ENCODE peak calls at places on chromosomes 13 and 19, in six cellular contexts. One of them, this sample, is unnamed.

GRCh38 chr13:95535243-95535642 is 17.3 kb upstream of the CLDN10 start:
- DNase-seq in uterus: no peak
- DNase-seq in globus pallidus: no peak
- DNase-seq in H4: peak; percentile 25
- DNase-seq in putamen: no peak
- DNase-seq in PC-9: peak; percentile 98
- DNase-seq in this sample: peak; percentile 20

GRCh38 chr13:24038846-24039330 is 121.6 kb upstream of the SPATA13 start:
- DNase-seq in putamen: peak; percentile 87
- DNase-seq in H4: peak; percentile 69
- DNase-seq in globus pallidus: peak; percentile 95
- DNase-seq in PC-9: peak; percentile 76
- DNase-seq in uterus: no peak
- DNase-seq in this sample: peak; percentile 45

GRCh38 chr19:4971424-4971793 is 2.5 kb downstream of the KDM4B start:
- DNase-seq in PC-9: no peak
- DNase-seq in putamen: no peak
- DNase-seq in uterus: no peak
- DNase-seq in H4: no peak
- DNase-seq in globus pallidus: no peak
- DNase-seq in this sample: peak; percentile 66

GRCh38 chr13:99895428-99895998 is 76.1 kb downstream of the ZIC5 start:
- DNase-seq in globus pallidus: no peak
- DNase-seq in uterus: no peak
- DNase-seq in H4: no peak
- DNase-seq in PC-9: no peak
- DNase-seq in putamen: no peak
- DNase-seq in this sample: no peak

GRCh38 chr13:62014299-62014698 is 598.6 kb upstream of the PCDH20 start:
- DNase-seq in globus pallidus: peak; percentile 20
- DNase-seq in PC-9: no peak
- DNase-seq in H4: peak; percentile 10
- DNase-seq in putamen: peak; percentile 5
- DNase-seq in uterus: no peak
- DNase-seq in this sample: peak; percentile 54

GRCh38 chr19:14366529-14366928 is 14.7 kb upstream of the ADGRE5 start:
- DNase-seq in putamen: no peak
- DNase-seq in globus pallidus: no peak
- DNase-seq in uterus: peak; percentile 63
- DNase-seq in H4: peak; percentile 90
- DNase-seq in PC-9: peak; percentile 90
- DNase-seq in this sample: peak; percentile 88

GRCh38 chr13:50400035-50400726 is 384.9 kb downstream of the KCNRG start:
- DNase-seq in globus pallidus: peak; percentile 93
- DNase-seq in PC-9: no peak
- DNase-seq in uterus: no peak
- DNase-seq in H4: no peak
- DNase-seq in putamen: peak; percentile 88
- DNase-seq in this sample: no peak

GRCh38 chr19:42465827-42466280 is 23.1 kb upstream of the CXCL17 start:
- DNase-seq in H4: no peak
- DNase-seq in putamen: no peak
- DNase-seq in PC-9: no peak
- DNase-seq in uterus: no peak
- DNase-seq in globus pallidus: no peak
- DNase-seq in this sample: no peak

GRCh38 chr19:22137791-22138190 is 59.0 kb downstream of the ZNF676 start:
- DNase-seq in PC-9: no peak
- DNase-seq in uterus: no peak
- DNase-seq in H4: no peak
- DNase-seq in putamen: no peak
- DNase-seq in globus pallidus: no peak
- DNase-seq in this sample: no peak

GRCh38 chr19:44660081-44660480 is 11.2 kb upstream of the CEACAM19 start:
- DNase-seq in H4: no peak
- DNase-seq in globus pallidus: no peak
- DNase-seq in putamen: no peak
- DNase-seq in PC-9: no peak
- DNase-seq in uterus: no peak
- DNase-seq in this sample: no peak

GRCh38 chr19:52237771-52238400 is 31.5 kb upstream of the ZNF766 start:
- DNase-seq in PC-9: peak; percentile 58
- DNase-seq in putamen: peak; percentile 60
- DNase-seq in globus pallidus: peak; percentile 51
- DNase-seq in H4: peak; percentile 72
- DNase-seq in uterus: peak; percentile 56
- DNase-seq in this sample: peak; percentile 72

GRCh38 chr13:19881641-19882040 is 18.2 kb upstream of the ZMYM5 start:
- DNase-seq in putamen: no peak
- DNase-seq in H4: no peak
- DNase-seq in uterus: no peak
- DNase-seq in PC-9: no peak
- DNase-seq in globus pallidus: no peak
- DNase-seq in this sample: no peak

GRCh38 chr13:24071423-24072075 is 89.0 kb upstream of the SPATA13 start:
- DNase-seq in globus pallidus: no peak
- DNase-seq in H4: no peak
- DNase-seq in putamen: no peak
- DNase-seq in uterus: peak; percentile 45
- DNase-seq in PC-9: no peak
- DNase-seq in this sample: peak; percentile 76

GRCh38 chr13:75762066-75762937 is 126.2 kb downstream of the LMO7 start:
- DNase-seq in uterus: no peak
- DNase-seq in globus pallidus: no peak
- DNase-seq in PC-9: peak; percentile 94
- DNase-seq in H4: no peak
- DNase-seq in putamen: no peak
- DNase-seq in this sample: peak; percentile 69

GRCh38 chr13:46648166-46648607 is 95.2 kb downstream of the LRCH1 start:
- DNase-seq in putamen: no peak
- DNase-seq in uterus: no peak
- DNase-seq in H4: no peak
- DNase-seq in globus pallidus: no peak
- DNase-seq in PC-9: no peak
- DNase-seq in this sample: no peak

GRCh38 chr13:35992964-35993363 is 138.2 kb downstream of the DCLK1 start:
- DNase-seq in PC-9: no peak
- DNase-seq in uterus: no peak
- DNase-seq in putamen: no peak
- DNase-seq in globus pallidus: no peak
- DNase-seq in H4: no peak
- DNase-seq in this sample: peak; percentile 67

GRCh38 chr19:6556480-6556879 is 25.7 kb downstream of the TNFSF9 start:
- DNase-seq in putamen: no peak
- DNase-seq in PC-9: no peak
- DNase-seq in uterus: no peak
- DNase-seq in H4: no peak
- DNase-seq in globus pallidus: no peak
- DNase-seq in this sample: no peak

GRCh38 chr13:43159007-43159406 is 135.6 kb downstream of the DNAJC15 start:
- DNase-seq in PC-9: no peak
- DNase-seq in globus pallidus: no peak
- DNase-seq in H4: no peak
- DNase-seq in putamen: peak; percentile 41
- DNase-seq in uterus: no peak
- DNase-seq in this sample: peak; percentile 38

GRCh38 chr19:1183543-1184172 is 9.6 kb upstream of the SBNO2 start:
- DNase-seq in PC-9: peak; percentile 93
- DNase-seq in uterus: no peak
- DNase-seq in putamen: no peak
- DNase-seq in H4: peak; percentile 48
- DNase-seq in globus pallidus: no peak
- DNase-seq in this sample: peak; percentile 99

GRCh38 chr19:8681345-8682021 is 17.1 kb downstream of the ACTL9 start:
- DNase-seq in H4: peak; percentile 42
- DNase-seq in putamen: no peak
- DNase-seq in PC-9: no peak
- DNase-seq in uterus: no peak
- DNase-seq in globus pallidus: no peak
- DNase-seq in this sample: peak; percentile 2

GRCh38 chr19:28051047-28051446 is 1161.9 kb downstream of the UQCRFS1 start:
- DNase-seq in PC-9: no peak
- DNase-seq in uterus: no peak
- DNase-seq in putamen: no peak
- DNase-seq in H4: no peak
- DNase-seq in globus pallidus: no peak
- DNase-seq in this sample: no peak

GRCh38 chr13:106372199-106373160 is 163.0 kb downstream of the EFNB2 start:
- DNase-seq in uterus: no peak
- DNase-seq in globus pallidus: no peak
- DNase-seq in PC-9: peak; percentile 52
- DNase-seq in H4: no peak
- DNase-seq in putamen: no peak
- DNase-seq in this sample: no peak

GRCh38 chr13:19984430-19985218 is 26.1 kb downstream of the ZMYM2 start:
- DNase-seq in H4: peak; percentile 6
- DNase-seq in putamen: no peak
- DNase-seq in uterus: no peak
- DNase-seq in PC-9: no peak
- DNase-seq in globus pallidus: peak; percentile 36
- DNase-seq in this sample: peak; percentile 59

GRCh38 chr13:21243843-21244184 is 67.4 kb downstream of the MRPL57 start:
- DNase-seq in uterus: no peak
- DNase-seq in putamen: no peak
- DNase-seq in H4: no peak
- DNase-seq in PC-9: no peak
- DNase-seq in globus pallidus: no peak
- DNase-seq in this sample: no peak

GRCh38 chr19:41796362-41796761 is at the start of gene CEACAM3:
- DNase-seq in PC-9: no peak
- DNase-seq in H4: no peak
- DNase-seq in putamen: no peak
- DNase-seq in globus pallidus: no peak
- DNase-seq in uterus: no peak
- DNase-seq in this sample: no peak

GRCh38 chr13:32472194-32472621 is 44.3 kb upstream of the N4BP2L1 start:
- DNase-seq in PC-9: no peak
- DNase-seq in putamen: peak; percentile 18
- DNase-seq in uterus: no peak
- DNase-seq in H4: no peak
- DNase-seq in globus pallidus: no peak
- DNase-seq in this sample: no peak

GRCh38 chr13:76812971-76813691 is 73.1 kb downstream of the KCTD12 start:
- DNase-seq in globus pallidus: no peak
- DNase-seq in uterus: peak; percentile 65
- DNase-seq in putamen: peak; percentile 27
- DNase-seq in PC-9: no peak
- DNase-seq in H4: no peak
- DNase-seq in this sample: no peak

GRCh38 chr19:17281391-17282304 is at the start of gene ANKLE1:
- DNase-seq in uterus: no peak
- DNase-seq in putamen: no peak
- DNase-seq in PC-9: no peak
- DNase-seq in globus pallidus: no peak
- DNase-seq in H4: no peak
- DNase-seq in this sample: no peak

GRCh38 chr19:17306285-17306714 is 628 bp downstream of the MRPL34 start:
- DNase-seq in uterus: no peak
- DNase-seq in globus pallidus: no peak
- DNase-seq in H4: no peak
- DNase-seq in putamen: no peak
- DNase-seq in PC-9: no peak
- DNase-seq in this sample: no peak

GRCh38 chr13:32632343-32632910 is 46.2 kb downstream of the PDS5B start:
- DNase-seq in putamen: no peak
- DNase-seq in globus pallidus: no peak
- DNase-seq in PC-9: no peak
- DNase-seq in H4: no peak
- DNase-seq in uterus: no peak
- DNase-seq in this sample: no peak

GRCh38 chr19:30090476-30090875 is 148.4 kb downstream of the URI1 start:
- DNase-seq in H4: no peak
- DNase-seq in PC-9: no peak
- DNase-seq in uterus: no peak
- DNase-seq in putamen: no peak
- DNase-seq in globus pallidus: no peak
- DNase-seq in this sample: no peak

GRCh38 chr19:35592226-35592625 is 6.3 kb downstream of the PMIS2 start:
- DNase-seq in putamen: no peak
- DNase-seq in globus pallidus: peak; percentile 5
- DNase-seq in PC-9: no peak
- DNase-seq in H4: no peak
- DNase-seq in uterus: no peak
- DNase-seq in this sample: peak; percentile 49

GRCh38 chr13:77360032-77360431 is 33.1 kb upstream of the MYCBP2 start:
- DNase-seq in globus pallidus: no peak
- DNase-seq in H4: no peak
- DNase-seq in putamen: no peak
- DNase-seq in uterus: no peak
- DNase-seq in PC-9: no peak
- DNase-seq in this sample: no peak

This sample was measured in trophoblast cell.